ENCODE peak calls at places on chromosomes 4 and X, in nine cellular contexts. A is lower leg skin, B is A549, Z is GM23248, P is mammary epithelial cell, R is endothelial cell of umbilical vein, H is kidney epithelial cell, E is GM23338, V is upper lobe of right lung. C is an unnamed sample.

GRCh38 chr4:140993969-140994459 is 139.3 kb downstream of the RNF150 start:
- DNase-seq in A (no peak), P (no peak), V (no peak), H (no peak), B (no peak), Z (no peak), E (no peak), R (no peak), C (no peak)

GRCh38 chr4:153465922-153466636 is at the start of gene TMEM131L:
- DNase-seq in V (peak), A (peak), R (peak), P (peak), H (no peak), B (peak), Z (peak), E (peak), C (peak)

GRCh38 chrX:76127341-76127740 is 45.5 kb upstream of the PBDC1 start:
- DNase-seq in R (no peak), E (peak), B (no peak), P (no peak), H (no peak), Z (no peak), A (no peak), V (no peak), C (no peak)

GRCh38 chr4:30720656-30721352 is 635 bp downstream of the PCDH7 start:
- DNase-seq in H (no peak), B (peak), R (peak), E (peak), A (no peak), Z (peak), P (no peak), V (no peak), C (no peak)

GRCh38 chrX:2785538-2785937 is 33.7 kb downstream of the XG start:
- DNase-seq in R (no peak), V (no peak), H (no peak), Z (no peak), B (no peak), P (peak), A (no peak), E (no peak), C (no peak)

GRCh38 chrX:9873952-9874351 is 87.7 kb downstream of the SHROOM2 start:
- DNase-seq in E (peak), H (no peak), P (no peak), R (peak), A (peak), Z (peak), V (no peak), B (peak), C (peak)

GRCh38 chr4:58163172-58163571 is 1053.0 kb upstream of the IGFBP7 start:
- DNase-seq in R (no peak), A (peak), E (no peak), H (no peak), Z (no peak), P (no peak), V (no peak), B (no peak), C (peak)

GRCh38 chr4:21304061-21304541 is 603.8 kb downstream of the PACRGL start:
- DNase-seq in Z (peak), V (peak), B (no peak), P (no peak), A (no peak), E (peak), R (no peak), H (no peak), C (no peak)

GRCh38 chr4:70721747-70722146 is at the start of gene RUFY3:
- DNase-seq in H (no peak), R (no peak), E (peak), B (no peak), P (no peak), V (no peak), A (peak), Z (peak), C (no peak)

GRCh38 chrX:87310780-87311179 is 206.8 kb upstream of the KLHL4 start:
- DNase-seq in B (no peak), A (no peak), H (no peak), E (no peak), P (no peak), R (no peak), V (no peak), Z (no peak), C (no peak)

GRCh38 chr4:31714238-31714637 is 994.1 kb downstream of the PCDH7 start:
- DNase-seq in A (no peak), H (no peak), V (no peak), P (no peak), R (no peak), B (no peak), E (no peak), Z (no peak), C (no peak)

DNA sequence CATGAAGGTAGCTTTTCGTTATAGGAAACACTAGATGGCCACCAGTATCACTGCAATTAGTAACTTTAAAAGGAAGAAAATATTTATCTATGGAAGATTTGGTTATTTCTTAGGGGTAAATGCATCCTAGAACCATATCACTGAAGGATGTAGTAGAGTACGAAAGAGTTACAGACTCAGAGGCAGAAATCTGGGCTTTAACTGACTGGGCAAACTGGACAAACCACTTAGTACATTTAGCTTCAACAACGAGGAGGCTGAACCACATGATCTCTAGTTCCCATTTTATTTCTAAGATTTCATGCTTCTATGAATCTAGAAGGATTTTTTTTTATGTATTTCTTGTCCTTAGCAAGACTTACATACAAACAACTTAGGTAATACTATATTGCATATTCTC is 93.0 kb downstream of the SMARCA5 start:
- DNase-seq in R (no peak), H (no peak), P (no peak), B (no peak), E (no peak), Z (no peak), V (no peak), A (no peak), C (no peak)
- H3K4me3 ChIP-seq in R (no peak), H (no peak), P (no peak), B (no peak), E (no peak), Z (no peak), V (no peak), A (no peak), C (no peak)

GRCh38 chr4:88653371-88653946 is 44.2 kb downstream of the NAP1L5 start:
- DNase-seq in P (no peak), H (no peak), B (no peak), A (no peak), E (no peak), Z (no peak), V (no peak), R (no peak), C (no peak)
- H3K4me3 ChIP-seq in P (no peak), H (no peak), B (no peak), A (no peak), E (no peak), Z (no peak), V (no peak), R (no peak), C (no peak)

GRCh38 chr4:3458371-3458770 is 4.7 kb upstream of the DOK7 start:
- DNase-seq in P (no peak), E (no peak), H (no peak), R (no peak), V (no peak), A (no peak), Z (no peak), B (no peak), C (no peak)
- H3K4me3 ChIP-seq in P (no peak), E (no peak), H (no peak), R (no peak), V (no peak), A (no peak), Z (no peak), B (no peak), C (no peak)

GRCh38 chrX:139691493-139691842 is 16.5 kb downstream of the MCF2 start:
- DNase-seq in A (no peak), Z (peak), E (peak), R (no peak), B (no peak), P (no peak), H (no peak), V (no peak), C (peak)
- H3K4me3 ChIP-seq in A (no peak), Z (no peak), E (peak), R (no peak), B (peak), P (no peak), H (peak), V (peak), C (no peak)

DNA sequence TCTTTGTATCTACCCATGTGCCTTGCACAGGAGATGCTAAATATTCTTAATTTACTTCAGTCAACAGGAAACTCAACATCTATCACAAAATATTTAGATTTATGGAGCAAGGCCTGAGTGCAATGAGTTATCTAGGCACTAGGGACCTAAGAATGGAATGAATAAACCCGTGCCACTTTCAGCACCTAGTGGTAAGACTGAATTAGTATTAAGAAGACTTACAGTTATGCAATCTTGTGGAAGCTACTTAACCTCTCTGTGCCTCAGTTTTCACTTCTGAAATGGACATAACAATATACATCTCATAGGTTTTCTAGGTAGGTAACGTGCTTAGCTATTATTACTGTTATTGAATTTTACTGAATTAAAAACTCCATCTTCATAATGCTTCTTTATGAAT is 144.6 kb upstream of the MAP3K15 start:
- DNase-seq in V (no peak), E (no peak), P (no peak), R (no peak), A (no peak), H (no peak), B (no peak), Z (no peak), C (no peak)
- H3K4me3 ChIP-seq in V (no peak), E (no peak), P (no peak), R (no peak), A (no peak), H (no peak), B (no peak), Z (no peak), C (no peak)

GRCh38 chr4:169791527-169792156 is 33.9 kb upstream of the HPF1 start:
- DNase-seq in P (peak), H (peak), B (peak), Z (peak), A (peak), E (peak), V (no peak), R (peak), C (peak)
- H3K4me3 ChIP-seq in P (peak), H (peak), B (peak), Z (peak), A (no peak), E (peak), V (peak), R (no peak), C (peak)

C was measured in MG63.